ENCODE peak calls at places on chromosomes 13 and 19, in nine cellular contexts. One of them, this sample, is unnamed.

GRCh38 chr19:35045667-35046300 is 4.3 kb downstream of the HPN start:
- DNase-seq in cerebellar cortex: no peak
- DNase-seq in central memory CD4-positive, alpha-beta T cell: peak
- DNase-seq in activated T-helper 9 cell treated with anti-CD3 and anti-CD28 coated beads, Interleukin-2, amount 50 U/mL, for 16 hours: no peak
- DNase-seq in activated CD4-positive, CD25-positive, alpha-beta regulatory T cell treated with anti-CD3 and anti-CD28 coated beads, Interleukin-2, amount 50 U/mL, for 72 hours: no peak
- DNase-seq in hepatic stellate cell: peak
- DNase-seq in T follicular helper cell: no peak
- DNase-seq in T-helper 2 cell: peak
- DNase-seq in CD8-positive, alpha-beta T cell: peak
- DNase-seq in this sample: no peak

GRCh38 chr13:19927117-19927734 is 31.3 kb upstream of the ZMYM2 start:
- DNase-seq in cerebellar cortex: peak
- DNase-seq in central memory CD4-positive, alpha-beta T cell: peak
- DNase-seq in activated T-helper 9 cell treated with anti-CD3 and anti-CD28 coated beads, Interleukin-2, amount 50 U/mL, for 16 hours: no peak
- DNase-seq in activated CD4-positive, CD25-positive, alpha-beta regulatory T cell treated with anti-CD3 and anti-CD28 coated beads, Interleukin-2, amount 50 U/mL, for 72 hours: no peak
- DNase-seq in hepatic stellate cell: no peak
- DNase-seq in T follicular helper cell: no peak
- DNase-seq in T-helper 2 cell: peak
- DNase-seq in CD8-positive, alpha-beta T cell: no peak
- DNase-seq in this sample: peak

GRCh38 chr13:59519776-59520175 is 644.0 kb downstream of the DIAPH3 start:
- DNase-seq in cerebellar cortex: no peak
- DNase-seq in central memory CD4-positive, alpha-beta T cell: no peak
- DNase-seq in activated T-helper 9 cell treated with anti-CD3 and anti-CD28 coated beads, Interleukin-2, amount 50 U/mL, for 16 hours: no peak
- DNase-seq in activated CD4-positive, CD25-positive, alpha-beta regulatory T cell treated with anti-CD3 and anti-CD28 coated beads, Interleukin-2, amount 50 U/mL, for 72 hours: no peak
- DNase-seq in hepatic stellate cell: no peak
- DNase-seq in T follicular helper cell: no peak
- DNase-seq in T-helper 2 cell: no peak
- DNase-seq in CD8-positive, alpha-beta T cell: no peak
- DNase-seq in this sample: no peak

GRCh38 chr13:27474751-27475268 is 24.4 kb upstream of the MTIF3 start:
- DNase-seq in cerebellar cortex: no peak
- DNase-seq in central memory CD4-positive, alpha-beta T cell: no peak
- DNase-seq in activated T-helper 9 cell treated with anti-CD3 and anti-CD28 coated beads, Interleukin-2, amount 50 U/mL, for 16 hours: no peak
- DNase-seq in activated CD4-positive, CD25-positive, alpha-beta regulatory T cell treated with anti-CD3 and anti-CD28 coated beads, Interleukin-2, amount 50 U/mL, for 72 hours: no peak
- DNase-seq in hepatic stellate cell: no peak
- DNase-seq in T follicular helper cell: no peak
- DNase-seq in T-helper 2 cell: no peak
- DNase-seq in CD8-positive, alpha-beta T cell: no peak
- DNase-seq in this sample: no peak

GRCh38 chr19:7921955-7922840 is 2.1 kb downstream of the SNAPC2 start:
- DNase-seq in cerebellar cortex: no peak
- DNase-seq in central memory CD4-positive, alpha-beta T cell: no peak
- DNase-seq in activated T-helper 9 cell treated with anti-CD3 and anti-CD28 coated beads, Interleukin-2, amount 50 U/mL, for 16 hours: no peak
- DNase-seq in activated CD4-positive, CD25-positive, alpha-beta regulatory T cell treated with anti-CD3 and anti-CD28 coated beads, Interleukin-2, amount 50 U/mL, for 72 hours: no peak
- DNase-seq in hepatic stellate cell: no peak
- DNase-seq in T follicular helper cell: no peak
- DNase-seq in T-helper 2 cell: no peak
- DNase-seq in CD8-positive, alpha-beta T cell: no peak
- DNase-seq in this sample: no peak

GRCh38 chr19:16893686-16893990 is 4.8 kb downstream of the F2RL3 start:
- DNase-seq in cerebellar cortex: no peak
- DNase-seq in central memory CD4-positive, alpha-beta T cell: no peak
- DNase-seq in activated T-helper 9 cell treated with anti-CD3 and anti-CD28 coated beads, Interleukin-2, amount 50 U/mL, for 16 hours: no peak
- DNase-seq in activated CD4-positive, CD25-positive, alpha-beta regulatory T cell treated with anti-CD3 and anti-CD28 coated beads, Interleukin-2, amount 50 U/mL, for 72 hours: no peak
- DNase-seq in hepatic stellate cell: no peak
- DNase-seq in T follicular helper cell: no peak
- DNase-seq in T-helper 2 cell: no peak
- DNase-seq in CD8-positive, alpha-beta T cell: no peak
- DNase-seq in this sample: no peak

GRCh38 chr13:37023871-37024270 is 23.3 kb downstream of the EXOSC8 start:
- DNase-seq in cerebellar cortex: no peak
- DNase-seq in central memory CD4-positive, alpha-beta T cell: no peak
- DNase-seq in activated T-helper 9 cell treated with anti-CD3 and anti-CD28 coated beads, Interleukin-2, amount 50 U/mL, for 16 hours: no peak
- DNase-seq in activated CD4-positive, CD25-positive, alpha-beta regulatory T cell treated with anti-CD3 and anti-CD28 coated beads, Interleukin-2, amount 50 U/mL, for 72 hours: no peak
- DNase-seq in hepatic stellate cell: no peak
- DNase-seq in T follicular helper cell: no peak
- DNase-seq in T-helper 2 cell: no peak
- DNase-seq in CD8-positive, alpha-beta T cell: no peak
- DNase-seq in this sample: no peak

GRCh38 chr13:30346159-30346788 is 38.9 kb upstream of the KATNAL1 start:
- DNase-seq in cerebellar cortex: no peak
- DNase-seq in central memory CD4-positive, alpha-beta T cell: peak
- DNase-seq in activated T-helper 9 cell treated with anti-CD3 and anti-CD28 coated beads, Interleukin-2, amount 50 U/mL, for 16 hours: peak
- DNase-seq in activated CD4-positive, CD25-positive, alpha-beta regulatory T cell treated with anti-CD3 and anti-CD28 coated beads, Interleukin-2, amount 50 U/mL, for 72 hours: peak
- DNase-seq in hepatic stellate cell: no peak
- DNase-seq in T follicular helper cell: peak
- DNase-seq in T-helper 2 cell: peak
- DNase-seq in CD8-positive, alpha-beta T cell: peak
- DNase-seq in this sample: no peak

GRCh38 chr13:64639206-64639605 is 2590.9 kb downstream of the PCDH9 start:
- DNase-seq in cerebellar cortex: no peak
- DNase-seq in central memory CD4-positive, alpha-beta T cell: no peak
- DNase-seq in activated T-helper 9 cell treated with anti-CD3 and anti-CD28 coated beads, Interleukin-2, amount 50 U/mL, for 16 hours: no peak
- DNase-seq in activated CD4-positive, CD25-positive, alpha-beta regulatory T cell treated with anti-CD3 and anti-CD28 coated beads, Interleukin-2, amount 50 U/mL, for 72 hours: no peak
- DNase-seq in hepatic stellate cell: no peak
- DNase-seq in T follicular helper cell: no peak
- DNase-seq in T-helper 2 cell: no peak
- DNase-seq in CD8-positive, alpha-beta T cell: no peak
- DNase-seq in this sample: no peak

GRCh38 chr19:3346677-3347353 is 19.6 kb upstream of the NFIC start:
- DNase-seq in cerebellar cortex: peak
- DNase-seq in central memory CD4-positive, alpha-beta T cell: no peak
- DNase-seq in activated T-helper 9 cell treated with anti-CD3 and anti-CD28 coated beads, Interleukin-2, amount 50 U/mL, for 16 hours: no peak
- DNase-seq in activated CD4-positive, CD25-positive, alpha-beta regulatory T cell treated with anti-CD3 and anti-CD28 coated beads, Interleukin-2, amount 50 U/mL, for 72 hours: no peak
- DNase-seq in hepatic stellate cell: peak
- DNase-seq in T follicular helper cell: no peak
- DNase-seq in T-helper 2 cell: no peak
- DNase-seq in CD8-positive, alpha-beta T cell: no peak
- DNase-seq in this sample: no peak

This sample was measured in Caki2.